ENCODE peak calls at places on chromosome 5, in ten cellular contexts. R, Q, L, O, Z, N, Y, X, G and A are unnamed samples.

GRCh38 chr5:219492-219891 is 1.4 kb downstream of the SDHA start:
- DNase-seq in O (peak), Y (peak), L (no peak), X (no peak), Q (no peak), G (no peak), R (no peak), N (no peak), Z (no peak), A (no peak)

GRCh38 chr5:108295588-108296368 is 86.1 kb downstream of the FBXL17 start:
- DNase-seq in O (no peak), L (no peak), R (no peak), X (no peak), Z (no peak), Y (no peak), G (no peak), Q (no peak), N (no peak), A (no peak)

GRCh38 chr5:31731016-31731415 is 92.1 kb downstream of the PDZD2 start:
- DNase-seq in Y (no peak), Z (no peak), R (no peak), L (no peak), Q (no peak), G (no peak), O (no peak), N (no peak), X (no peak), A (no peak)

GRCh38 chr5:151107084-151107483 is 26.2 kb upstream of the TNIP1 start:
- DNase-seq in R (no peak), Q (no peak), O (no peak), Z (no peak), G (no peak), Y (no peak), N (no peak), L (no peak), X (no peak), A (no peak)

GRCh38 chr5:137348759-137349158 is 150.4 kb downstream of the SPOCK1 start:
- DNase-seq in X (no peak), N (no peak), Z (no peak), G (no peak), L (no peak), Q (no peak), O (no peak), R (no peak), Y (no peak), A (no peak)

GRCh38 chr5:108749130-108749861 is 1.6 kb downstream of the FER start:
- DNase-seq in R (peak), X (no peak), Z (peak), G (no peak), Y (peak), L (no peak), N (no peak), O (peak), Q (peak), A (peak)

GRCh38 chr5:65481171-65481575 is 547 bp downstream of the ADAMTS6 start:
- DNase-seq in O (no peak), Q (no peak), Y (no peak), N (no peak), L (no peak), Z (peak), R (no peak), X (no peak), G (no peak), A (no peak)

GRCh38 chr5:14462681-14463080 is 118.9 kb upstream of the OTULINL start:
- DNase-seq in Q (no peak), Z (no peak), L (no peak), N (no peak), X (no peak), O (no peak), R (no peak), G (no peak), Y (no peak), A (no peak)

GRCh38 chr5:72465601-72466563 is 41.3 kb downstream of the ZNF366 start:
- DNase-seq in X (no peak), Y (peak), G (no peak), L (no peak), Q (no peak), N (no peak), O (no peak), R (no peak), Z (peak), A (peak)

GRCh38 chr5:173318338-173318737 is 9.9 kb downstream of the STC2 start:
- DNase-seq in N (no peak), Y (no peak), X (no peak), L (no peak), Z (no peak), R (no peak), G (no peak), Q (no peak), O (no peak), A (no peak)

GRCh38 chr5:112196574-112196973 is 222.5 kb downstream of the EPB41L4A start:
- DNase-seq in Z (no peak), Y (no peak), G (no peak), R (no peak), Q (no peak), O (no peak), N (no peak), X (no peak), L (no peak), A (no peak)

GRCh38 chr5:154273028-154273617 is 82.6 kb downstream of the GALNT10 start:
- DNase-seq in Q (no peak), R (no peak), G (no peak), O (no peak), L (no peak), N (no peak), Z (peak), Y (peak), X (no peak), A (peak)

GRCh38 chr5:30605693-30606268 is 587.7 kb upstream of the CDH6 start:
- DNase-seq in G (no peak), Q (no peak), Z (no peak), L (no peak), O (no peak), X (peak), N (no peak), Y (no peak), R (no peak), A (no peak)

GRCh38 chr5:107274576-107274975 is 396.2 kb downstream of the EFNA5 start:
- DNase-seq in G (no peak), Y (no peak), Q (no peak), X (no peak), R (no peak), O (no peak), N (no peak), Z (no peak), L (no peak), A (no peak)

GRCh38 chr5:79448336-79448735 is 65.6 kb downstream of the HOMER1 start:
- DNase-seq in R (no peak), Y (peak), O (no peak), Q (no peak), G (no peak), N (no peak), L (no peak), X (no peak), Z (no peak), A (no peak)